ENCODE peak calls at places on chromosomes 11 and 22, in six cellular contexts. One of them, this sample, is unnamed.

GRCh38 chr11:76124905-76125566 is 81.3 kb downstream of the WNT11 start:
- DNase-seq in fibroblast of the conjunctiva: no peak
- DNase-seq in stimulated activated CD8-positive, alpha-beta memory T cell treated with anti-CD3 and anti-CD28 coated beads, Interleukin-15, amount 100 ng/mL, for 1 hour: no peak
- DNase-seq in substantia nigra: no peak
- DNase-seq in activated CD8-positive, alpha-beta T cell treated with anti-CD3 and anti-CD28 coated beads for 36 hours: no peak
- DNase-seq in central memory CD4-positive, alpha-beta T cell: no peak
- DNase-seq in this sample: no peak

GRCh38 chr11:9015677-9016076 is 11.9 kb upstream of the NRIP3 start:
- DNase-seq in activated CD8-positive, alpha-beta T cell treated with anti-CD3 and anti-CD28 coated beads for 36 hours: peak; percentile 72
- DNase-seq in stimulated activated CD8-positive, alpha-beta memory T cell treated with anti-CD3 and anti-CD28 coated beads, Interleukin-15, amount 100 ng/mL, for 1 hour: peak; percentile 17
- DNase-seq in central memory CD4-positive, alpha-beta T cell: peak; percentile 42
- DNase-seq in fibroblast of the conjunctiva: peak; percentile 76
- DNase-seq in substantia nigra: no peak
- DNase-seq in this sample: peak; percentile 87

GRCh38 chr22:36027960-36028645 is 521 bp downstream of the RBFOX2 start:
- DNase-seq in stimulated activated CD8-positive, alpha-beta memory T cell treated with anti-CD3 and anti-CD28 coated beads, Interleukin-15, amount 100 ng/mL, for 1 hour: no peak
- DNase-seq in activated CD8-positive, alpha-beta T cell treated with anti-CD3 and anti-CD28 coated beads for 36 hours: no peak
- DNase-seq in central memory CD4-positive, alpha-beta T cell: peak; percentile 6
- DNase-seq in substantia nigra: no peak
- DNase-seq in fibroblast of the conjunctiva: no peak
- DNase-seq in this sample: no peak

GRCh38 chr11:87361891-87362290 is 324.2 kb downstream of the TMEM135 start:
- DNase-seq in substantia nigra: no peak
- DNase-seq in central memory CD4-positive, alpha-beta T cell: no peak
- DNase-seq in activated CD8-positive, alpha-beta T cell treated with anti-CD3 and anti-CD28 coated beads for 36 hours: no peak
- DNase-seq in fibroblast of the conjunctiva: no peak
- DNase-seq in stimulated activated CD8-positive, alpha-beta memory T cell treated with anti-CD3 and anti-CD28 coated beads, Interleukin-15, amount 100 ng/mL, for 1 hour: no peak
- DNase-seq in this sample: no peak

GRCh38 chr11:95145430-95146063 is 55.9 kb downstream of the ENDOD1 start:
- DNase-seq in stimulated activated CD8-positive, alpha-beta memory T cell treated with anti-CD3 and anti-CD28 coated beads, Interleukin-15, amount 100 ng/mL, for 1 hour: no peak
- DNase-seq in central memory CD4-positive, alpha-beta T cell: no peak
- DNase-seq in activated CD8-positive, alpha-beta T cell treated with anti-CD3 and anti-CD28 coated beads for 36 hours: no peak
- DNase-seq in substantia nigra: no peak
- DNase-seq in fibroblast of the conjunctiva: no peak
- DNase-seq in this sample: no peak

GRCh38 chr11:111833524-111833923 is 37.9 kb downstream of the ALG9 start:
- DNase-seq in fibroblast of the conjunctiva: no peak
- DNase-seq in central memory CD4-positive, alpha-beta T cell: no peak
- DNase-seq in stimulated activated CD8-positive, alpha-beta memory T cell treated with anti-CD3 and anti-CD28 coated beads, Interleukin-15, amount 100 ng/mL, for 1 hour: no peak
- DNase-seq in activated CD8-positive, alpha-beta T cell treated with anti-CD3 and anti-CD28 coated beads for 36 hours: no peak
- DNase-seq in substantia nigra: no peak
- DNase-seq in this sample: no peak

GRCh38 chr11:122045181-122045586 is 70.8 kb downstream of the BLID start:
- DNase-seq in activated CD8-positive, alpha-beta T cell treated with anti-CD3 and anti-CD28 coated beads for 36 hours: no peak
- DNase-seq in stimulated activated CD8-positive, alpha-beta memory T cell treated with anti-CD3 and anti-CD28 coated beads, Interleukin-15, amount 100 ng/mL, for 1 hour: no peak
- DNase-seq in central memory CD4-positive, alpha-beta T cell: no peak
- DNase-seq in substantia nigra: no peak
- DNase-seq in fibroblast of the conjunctiva: no peak
- DNase-seq in this sample: no peak

GRCh38 chr11:126485021-126485781 is 129.7 kb downstream of the ST3GAL4 start:
- DNase-seq in central memory CD4-positive, alpha-beta T cell: no peak
- DNase-seq in stimulated activated CD8-positive, alpha-beta memory T cell treated with anti-CD3 and anti-CD28 coated beads, Interleukin-15, amount 100 ng/mL, for 1 hour: no peak
- DNase-seq in fibroblast of the conjunctiva: no peak
- DNase-seq in substantia nigra: no peak
- DNase-seq in activated CD8-positive, alpha-beta T cell treated with anti-CD3 and anti-CD28 coated beads for 36 hours: no peak
- DNase-seq in this sample: no peak

GRCh38 chr11:112693781-112694180 is 267.4 kb upstream of the NCAM1 start:
- DNase-seq in stimulated activated CD8-positive, alpha-beta memory T cell treated with anti-CD3 and anti-CD28 coated beads, Interleukin-15, amount 100 ng/mL, for 1 hour: no peak
- DNase-seq in activated CD8-positive, alpha-beta T cell treated with anti-CD3 and anti-CD28 coated beads for 36 hours: no peak
- DNase-seq in fibroblast of the conjunctiva: no peak
- DNase-seq in central memory CD4-positive, alpha-beta T cell: no peak
- DNase-seq in substantia nigra: no peak
- DNase-seq in this sample: no peak

GRCh38 chr11:66126808-66127555 is 56.9 kb downstream of the PACS1 start:
- DNase-seq in stimulated activated CD8-positive, alpha-beta memory T cell treated with anti-CD3 and anti-CD28 coated beads, Interleukin-15, amount 100 ng/mL, for 1 hour: no peak
- DNase-seq in central memory CD4-positive, alpha-beta T cell: peak; percentile 59
- DNase-seq in activated CD8-positive, alpha-beta T cell treated with anti-CD3 and anti-CD28 coated beads for 36 hours: peak; percentile 81
- DNase-seq in substantia nigra: no peak
- DNase-seq in fibroblast of the conjunctiva: no peak
- DNase-seq in this sample: peak; percentile 64

GRCh38 chr11:14449302-14449714 is 50.3 kb downstream of the COPB1 start:
- DNase-seq in stimulated activated CD8-positive, alpha-beta memory T cell treated with anti-CD3 and anti-CD28 coated beads, Interleukin-15, amount 100 ng/mL, for 1 hour: no peak
- DNase-seq in substantia nigra: no peak
- DNase-seq in activated CD8-positive, alpha-beta T cell treated with anti-CD3 and anti-CD28 coated beads for 36 hours: no peak
- DNase-seq in fibroblast of the conjunctiva: no peak
- DNase-seq in central memory CD4-positive, alpha-beta T cell: no peak
- DNase-seq in this sample: no peak

GRCh38 chr11:61917357-61918109 is at the start of gene RAB3IL1:
- DNase-seq in stimulated activated CD8-positive, alpha-beta memory T cell treated with anti-CD3 and anti-CD28 coated beads, Interleukin-15, amount 100 ng/mL, for 1 hour: no peak
- DNase-seq in central memory CD4-positive, alpha-beta T cell: no peak
- DNase-seq in activated CD8-positive, alpha-beta T cell treated with anti-CD3 and anti-CD28 coated beads for 36 hours: peak; percentile 27
- DNase-seq in substantia nigra: no peak
- DNase-seq in fibroblast of the conjunctiva: no peak
- DNase-seq in this sample: peak; percentile 82

GRCh38 chr11:19025799-19026406 is 34.6 kb downstream of the MRGPRX2 start:
- DNase-seq in substantia nigra: no peak
- DNase-seq in central memory CD4-positive, alpha-beta T cell: no peak
- DNase-seq in fibroblast of the conjunctiva: no peak
- DNase-seq in stimulated activated CD8-positive, alpha-beta memory T cell treated with anti-CD3 and anti-CD28 coated beads, Interleukin-15, amount 100 ng/mL, for 1 hour: no peak
- DNase-seq in activated CD8-positive, alpha-beta T cell treated with anti-CD3 and anti-CD28 coated beads for 36 hours: no peak
- DNase-seq in this sample: no peak

GRCh38 chr11:69644071-69644961 is 3.4 kb downstream of the CCND1 start:
- DNase-seq in activated CD8-positive, alpha-beta T cell treated with anti-CD3 and anti-CD28 coated beads for 36 hours: no peak
- DNase-seq in central memory CD4-positive, alpha-beta T cell: no peak
- DNase-seq in fibroblast of the conjunctiva: peak; percentile 88
- DNase-seq in stimulated activated CD8-positive, alpha-beta memory T cell treated with anti-CD3 and anti-CD28 coated beads, Interleukin-15, amount 100 ng/mL, for 1 hour: no peak
- DNase-seq in substantia nigra: no peak
- DNase-seq in this sample: peak; percentile 67

GRCh38 chr11:12995823-12996222 is 13.3 kb upstream of the RASSF10 start:
- DNase-seq in activated CD8-positive, alpha-beta T cell treated with anti-CD3 and anti-CD28 coated beads for 36 hours: no peak
- DNase-seq in fibroblast of the conjunctiva: no peak
- DNase-seq in substantia nigra: no peak
- DNase-seq in central memory CD4-positive, alpha-beta T cell: no peak
- DNase-seq in stimulated activated CD8-positive, alpha-beta memory T cell treated with anti-CD3 and anti-CD28 coated beads, Interleukin-15, amount 100 ng/mL, for 1 hour: no peak
- DNase-seq in this sample: no peak

GRCh38 chr22:38761202-38762162 is 5.7 kb upstream of the SUN2 start:
- DNase-seq in substantia nigra: no peak
- DNase-seq in stimulated activated CD8-positive, alpha-beta memory T cell treated with anti-CD3 and anti-CD28 coated beads, Interleukin-15, amount 100 ng/mL, for 1 hour: no peak
- DNase-seq in fibroblast of the conjunctiva: no peak
- DNase-seq in activated CD8-positive, alpha-beta T cell treated with anti-CD3 and anti-CD28 coated beads for 36 hours: no peak
- DNase-seq in central memory CD4-positive, alpha-beta T cell: no peak
- DNase-seq in this sample: no peak

GRCh38 chr11:16902182-16902581 is 112.0 kb downstream of the PLEKHA7 start:
- DNase-seq in central memory CD4-positive, alpha-beta T cell: no peak
- DNase-seq in stimulated activated CD8-positive, alpha-beta memory T cell treated with anti-CD3 and anti-CD28 coated beads, Interleukin-15, amount 100 ng/mL, for 1 hour: no peak
- DNase-seq in substantia nigra: no peak
- DNase-seq in fibroblast of the conjunctiva: no peak
- DNase-seq in activated CD8-positive, alpha-beta T cell treated with anti-CD3 and anti-CD28 coated beads for 36 hours: peak; percentile 72
- DNase-seq in this sample: no peak

GRCh38 chr11:114880458-114880857 is 202.1 kb downstream of the NXPE2 start:
- DNase-seq in activated CD8-positive, alpha-beta T cell treated with anti-CD3 and anti-CD28 coated beads for 36 hours: no peak
- DNase-seq in fibroblast of the conjunctiva: no peak
- DNase-seq in substantia nigra: no peak
- DNase-seq in stimulated activated CD8-positive, alpha-beta memory T cell treated with anti-CD3 and anti-CD28 coated beads, Interleukin-15, amount 100 ng/mL, for 1 hour: no peak
- DNase-seq in central memory CD4-positive, alpha-beta T cell: no peak
- DNase-seq in this sample: no peak

GRCh38 chr11:6488831-6489230 is 7.5 kb downstream of the TIMM10B start:
- DNase-seq in substantia nigra: no peak
- DNase-seq in fibroblast of the conjunctiva: no peak
- DNase-seq in stimulated activated CD8-positive, alpha-beta memory T cell treated with anti-CD3 and anti-CD28 coated beads, Interleukin-15, amount 100 ng/mL, for 1 hour: no peak
- DNase-seq in central memory CD4-positive, alpha-beta T cell: no peak
- DNase-seq in activated CD8-positive, alpha-beta T cell treated with anti-CD3 and anti-CD28 coated beads for 36 hours: no peak
- DNase-seq in this sample: no peak

GRCh38 chr11:76787911-76788596 is 4.9 kb downstream of the TSKU start:
- DNase-seq in fibroblast of the conjunctiva: no peak
- DNase-seq in central memory CD4-positive, alpha-beta T cell: no peak
- DNase-seq in substantia nigra: no peak
- DNase-seq in activated CD8-positive, alpha-beta T cell treated with anti-CD3 and anti-CD28 coated beads for 36 hours: no peak
- DNase-seq in stimulated activated CD8-positive, alpha-beta memory T cell treated with anti-CD3 and anti-CD28 coated beads, Interleukin-15, amount 100 ng/mL, for 1 hour: no peak
- DNase-seq in this sample: peak; percentile 87

GRCh38 chr11:8948901-8949300 is 6.1 kb upstream of the ASCL3 start:
- DNase-seq in stimulated activated CD8-positive, alpha-beta memory T cell treated with anti-CD3 and anti-CD28 coated beads, Interleukin-15, amount 100 ng/mL, for 1 hour: no peak
- DNase-seq in central memory CD4-positive, alpha-beta T cell: no peak
- DNase-seq in substantia nigra: no peak
- DNase-seq in activated CD8-positive, alpha-beta T cell treated with anti-CD3 and anti-CD28 coated beads for 36 hours: no peak
- DNase-seq in fibroblast of the conjunctiva: no peak
- DNase-seq in this sample: no peak

GRCh38 chr11:66851251-66851620 is 5.6 kb upstream of the LRFN4 start:
- DNase-seq in fibroblast of the conjunctiva: no peak
- DNase-seq in stimulated activated CD8-positive, alpha-beta memory T cell treated with anti-CD3 and anti-CD28 coated beads, Interleukin-15, amount 100 ng/mL, for 1 hour: no peak
- DNase-seq in activated CD8-positive, alpha-beta T cell treated with anti-CD3 and anti-CD28 coated beads for 36 hours: no peak
- DNase-seq in substantia nigra: no peak
- DNase-seq in central memory CD4-positive, alpha-beta T cell: no peak
- DNase-seq in this sample: peak; percentile 41

GRCh38 chr22:19766506-19767426 is 6.2 kb downstream of the TBX1 start:
- DNase-seq in substantia nigra: no peak
- DNase-seq in stimulated activated CD8-positive, alpha-beta memory T cell treated with anti-CD3 and anti-CD28 coated beads, Interleukin-15, amount 100 ng/mL, for 1 hour: no peak
- DNase-seq in fibroblast of the conjunctiva: no peak
- DNase-seq in activated CD8-positive, alpha-beta T cell treated with anti-CD3 and anti-CD28 coated beads for 36 hours: peak; percentile 86
- DNase-seq in central memory CD4-positive, alpha-beta T cell: peak; percentile 20
- DNase-seq in this sample: peak; percentile 80

GRCh38 chr22:37623075-37624016 is 14.7 kb downstream of the GGA1 start:
- DNase-seq in substantia nigra: no peak
- DNase-seq in stimulated activated CD8-positive, alpha-beta memory T cell treated with anti-CD3 and anti-CD28 coated beads, Interleukin-15, amount 100 ng/mL, for 1 hour: peak; percentile 67
- DNase-seq in central memory CD4-positive, alpha-beta T cell: peak; percentile 70
- DNase-seq in activated CD8-positive, alpha-beta T cell treated with anti-CD3 and anti-CD28 coated beads for 36 hours: peak; percentile 90
- DNase-seq in fibroblast of the conjunctiva: no peak
- DNase-seq in this sample: peak; percentile 94

This sample was measured in endodermal cell.